ENCODE peak calls at places on chromosomes 7 and 10, in six cellular contexts. S is CD8-positive, alpha-beta memory T cell; B is IMR-90; F is naive thymus-derived CD4-positive, alpha-beta T cell; L is effector memory CD4-positive, alpha-beta T cell; W is lower lobe of right lung. G is an unnamed sample.

GRCh38 chr7:11266101-11266500 is 292.4 kb downstream of the PHF14 start:
- DNase-seq in F (no peak), L (no peak), S (no peak), W (no peak), B (no peak), G (no peak)

GRCh38 chr7:151566897-151567320 is 47.2 kb upstream of the RHEB start:
- DNase-seq in B (peak; percentile 67), L (no peak), F (no peak), W (no peak), S (no peak), G (no peak)

GRCh38 chr10:132175907-132176581 is 10.7 kb upstream of the DPYSL4 start:
- DNase-seq in W (no peak), L (no peak), B (no peak), F (no peak), S (no peak), G (no peak)

GRCh38 chr10:416091-416515 is 273.4 kb downstream of the DIP2C start:
- DNase-seq in S (no peak), B (no peak), L (no peak), F (no peak), W (no peak), G (no peak)

GRCh38 chr10:7507887-7508726 is 97.3 kb upstream of the SFMBT2 start:
- DNase-seq in B (no peak), L (no peak), W (no peak), S (peak; percentile 23), F (no peak), G (no peak)

GRCh38 chr10:93083743-93084539 is 10.2 kb downstream of the CYP26A1 start:
- DNase-seq in B (no peak), W (no peak), S (no peak), F (no peak), L (no peak), G (no peak)

GRCh38 chr7:158295966-158296797 is 291.4 kb downstream of the PTPRN2 start:
- DNase-seq in W (no peak), L (no peak), B (no peak), S (no peak), F (no peak), G (no peak)

GRCh38 chr7:87148332-87148955 is 3.8 kb upstream of the DMTF1 start:
- DNase-seq in S (peak; percentile 28), B (peak; percentile 26), L (no peak), F (no peak), W (no peak), G (no peak)

GRCh38 chr10:8325417-8325980 is 271.0 kb downstream of the GATA3 start:
- DNase-seq in W (no peak), B (no peak), S (no peak), L (no peak), F (no peak), G (no peak)

GRCh38 chr10:79084012-79084971 is 15.5 kb downstream of the ZMIZ1 start:
- DNase-seq in F (no peak), B (peak; percentile 83), L (no peak), W (peak; percentile 96), S (no peak), G (no peak)

GRCh38 chr10:108582387-108582786 is 1340.9 kb downstream of the XPNPEP1 start:
- DNase-seq in W (no peak), F (no peak), B (no peak), L (no peak), S (no peak), G (no peak)

GRCh38 chr10:62077330-62078015 is 176.0 kb downstream of the ARID5B start:
- DNase-seq in B (no peak), W (no peak), S (no peak), L (no peak), F (no peak), G (no peak)
- H3K27ac ChIP-seq in B (peak overlapping the region; percentile 87), W (no peak overlapping the region), S (no peak overlapping the region), L (no peak overlapping the region), F (peak overlapping the region; percentile 18), G (peak overlapping the region; percentile 62)

DNA sequence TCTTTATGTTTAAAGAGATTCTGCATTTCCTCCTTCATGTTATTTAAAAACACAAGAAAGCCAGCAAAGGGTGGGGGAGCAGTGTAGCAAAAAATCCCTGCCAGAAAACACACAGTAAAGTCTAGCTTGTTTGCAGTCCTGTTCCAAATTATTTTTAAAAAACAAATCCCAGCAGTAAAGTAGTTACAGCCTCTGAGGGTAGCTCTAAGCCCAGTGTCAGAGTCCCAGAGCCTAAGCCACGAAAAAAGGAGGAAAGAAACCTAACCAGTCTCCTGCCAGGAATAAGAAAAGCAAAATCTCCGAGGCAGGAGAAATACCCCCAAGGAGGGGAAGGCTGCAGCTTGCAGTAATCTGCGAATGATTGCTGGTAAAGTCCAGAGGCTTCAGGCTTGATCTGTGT is 219.7 kb upstream of the CELF2 start:
- DNase-seq in L (no peak), F (no peak), W (no peak), S (no peak), B (no peak), G (no peak)
- H3K27ac ChIP-seq in L (no peak overlapping the region), F (no peak overlapping the region), W (peak overlapping the region; percentile 90), S (no peak overlapping the region), B (peak overlapping the region; percentile 70), G (no peak overlapping the region)

GRCh38 chr7:30736291-30736690 is 15.6 kb upstream of the INMT start:
- DNase-seq in W (no peak), F (no peak), L (no peak), B (no peak), S (no peak), G (no peak)
- H3K27ac ChIP-seq in W (no peak overlapping the region), F (no peak overlapping the region), L (no peak overlapping the region), B (no peak overlapping the region), S (no peak overlapping the region), G (no peak overlapping the region)

GRCh38 chr10:35875281-35875680 is 233.2 kb upstream of the FZD8 start:
- DNase-seq in S (no peak), F (no peak), B (peak; percentile 59), W (no peak), L (no peak), G (no peak)
- H3K27ac ChIP-seq in S (no peak overlapping the region), F (no peak overlapping the region), B (no peak overlapping the region), W (no peak overlapping the region), L (no peak overlapping the region), G (no peak overlapping the region)

DNA sequence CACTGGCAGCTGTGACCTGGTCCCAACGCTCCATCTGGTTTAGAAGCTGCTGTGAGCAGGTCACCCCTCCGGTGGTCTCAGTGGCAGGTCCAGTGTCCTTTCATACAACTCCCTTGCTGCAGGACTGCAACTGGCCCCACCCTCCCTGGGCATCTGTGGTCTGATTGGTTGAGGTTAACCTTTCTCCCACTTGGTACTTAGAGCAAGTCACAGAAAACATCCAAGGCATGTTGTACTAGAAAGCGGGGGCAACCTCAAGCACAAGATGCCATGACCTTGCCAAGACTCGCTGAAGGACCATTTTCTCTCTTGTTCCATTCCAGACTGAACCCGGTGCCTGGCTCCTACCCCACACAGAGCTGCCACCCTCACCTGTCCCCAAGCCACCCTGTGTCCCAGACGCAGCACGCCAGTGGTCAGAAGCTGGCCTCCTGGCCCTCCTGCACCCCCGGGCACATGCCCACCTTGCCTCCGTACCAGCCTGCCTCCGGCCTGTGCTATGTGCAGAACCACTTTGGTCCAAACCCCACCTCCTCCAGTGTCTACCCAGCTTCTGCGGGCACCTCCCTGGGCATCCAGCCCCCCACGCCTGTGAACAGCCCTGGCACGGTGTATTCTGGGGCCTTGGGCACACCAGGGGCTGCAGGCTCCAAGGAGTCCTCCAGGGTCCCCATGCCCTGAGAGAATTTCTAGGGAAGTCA is 9.0 kb downstream of the RHBDD2 start:
- DNase-seq in S (no peak), F (no peak), B (no peak), L (no peak), W (no peak), G (no peak)
- H3K27ac ChIP-seq in S (no peak overlapping the region), F (no peak overlapping the region), B (no peak overlapping the region), L (no peak overlapping the region), W (peak overlapping the region; percentile 31), G (no peak overlapping the region)

DNA sequence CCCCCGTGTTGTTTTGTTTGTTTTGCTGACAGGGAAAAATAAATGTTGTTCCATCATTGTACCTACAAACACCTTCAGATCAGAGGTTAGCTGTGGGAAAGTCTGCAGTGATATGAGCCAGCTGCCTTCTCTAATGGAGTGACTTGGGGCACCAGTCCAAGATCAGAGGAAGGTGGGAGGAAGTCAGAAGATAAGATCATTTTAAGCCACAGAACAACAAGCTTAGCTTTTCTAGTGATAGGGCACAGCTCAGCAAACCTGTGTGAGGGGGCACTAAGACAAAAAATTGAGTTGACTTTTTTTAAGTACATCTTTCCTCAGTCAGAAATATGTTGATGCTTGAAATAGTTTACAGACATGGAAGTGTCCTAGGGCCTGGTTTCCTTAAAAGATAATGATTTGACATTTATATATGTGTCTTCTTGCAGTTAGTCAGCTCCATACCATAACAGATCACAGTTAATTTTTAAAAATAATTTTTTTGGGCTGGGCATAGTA is 240.3 kb upstream of the KAT6B start:
- DNase-seq in S (peak; percentile 75), F (peak; percentile 71), B (peak; percentile 23), W (no peak), L (peak; percentile 39), G (peak; percentile 73)
- H3K27ac ChIP-seq in S (peak overlapping the region; percentile 58), F (peak overlapping the region; percentile 77), B (no peak overlapping the region), W (peak overlapping the region; percentile 68), L (peak overlapping the region; percentile 71), G (peak overlapping the region; percentile 84)

GRCh38 chr7:28332031-28332430 is 80.3 kb upstream of the CREB5 start:
- DNase-seq in S (no peak), F (no peak), W (no peak), B (no peak), L (no peak), G (no peak)

GRCh38 chr7:28329616-28330373 is 82.5 kb upstream of the CREB5 start:
- DNase-seq in F (no peak), B (no peak), W (no peak), S (peak; percentile 0), L (no peak), G (no peak)

GRCh38 chr7:28330384-28331070 is 81.8 kb upstream of the CREB5 start:
- DNase-seq in S (no peak), F (no peak), L (no peak), W (no peak), B (peak; percentile 39), G (peak; percentile 68)

GRCh38 chr7:28328161-28328560 is 84.2 kb upstream of the CREB5 start:
- DNase-seq in F (peak; percentile 13), B (no peak), L (no peak), S (no peak), W (no peak), G (no peak)

DNA sequence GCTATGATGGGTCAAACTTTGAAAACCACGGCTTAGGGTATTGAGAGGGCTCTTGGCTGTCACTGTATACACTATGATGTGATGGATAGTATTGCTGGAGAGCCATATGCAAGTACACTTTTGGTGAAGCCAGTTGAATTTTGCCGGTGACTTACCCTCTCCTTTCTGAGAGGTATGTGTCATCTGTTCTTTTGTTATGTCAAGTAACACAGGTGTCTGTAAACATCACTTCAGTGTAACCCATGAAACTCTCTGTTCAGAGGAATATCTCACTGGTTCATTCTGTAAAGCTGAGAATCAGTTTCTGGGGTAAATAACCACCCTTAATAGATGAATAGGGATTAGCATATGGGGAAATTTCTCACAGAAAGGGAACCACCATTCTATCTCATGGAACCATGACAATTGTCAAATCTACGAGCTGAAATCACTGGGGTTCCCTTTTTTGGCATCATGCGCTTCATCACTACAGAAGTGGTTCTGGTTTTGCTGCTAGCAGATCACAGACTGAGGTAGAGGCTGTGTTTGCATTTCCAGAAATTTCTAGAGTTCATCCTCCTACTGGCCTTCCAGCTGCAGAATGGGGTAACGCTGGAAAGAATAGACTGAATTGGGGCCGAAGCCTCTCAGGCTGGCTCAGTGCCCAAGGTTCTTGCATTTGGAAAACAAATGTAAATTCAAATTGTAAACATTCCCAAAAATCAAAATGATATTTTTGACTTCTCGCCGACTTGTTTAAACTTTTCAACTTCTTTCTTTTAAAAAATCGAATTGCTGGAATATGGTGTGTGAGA is 83.3 kb upstream of the CREB5 start:
- DNase-seq in L (no peak), F (no peak), S (no peak), B (no peak), W (no peak), G (peak; percentile 13)
- H3K27ac ChIP-seq in L (no peak overlapping the region), F (peak overlapping the region; percentile 40), S (no peak overlapping the region), B (no peak overlapping the region), W (no peak overlapping the region), G (peak overlapping the region; percentile 55)